ENCODE peak calls at places on chromosomes 4 and X, in seven cellular contexts. One of them, this sample, is unnamed.

GRCh38 chr4:158667651-158668198 is 4.0 kb downstream of the C4orf46 start:
- DNase-seq in MM.1S: no peak
- DNase-seq in GM23248: peak; percentile 66
- DNase-seq in neural progenitor cell: no peak
- DNase-seq in GM23338: peak; percentile 59
- DNase-seq in HCT116: no peak
- DNase-seq in hepatocyte: peak; percentile 14
- DNase-seq in this sample: peak; percentile 53

GRCh38 chrX:137550561-137551305 is 15.2 kb upstream of the ZIC3 start:
- DNase-seq in MM.1S: no peak
- DNase-seq in GM23248: no peak
- DNase-seq in neural progenitor cell: peak; percentile 45
- DNase-seq in GM23338: peak; percentile 53
- DNase-seq in HCT116: no peak
- DNase-seq in hepatocyte: no peak
- DNase-seq in this sample: no peak

GRCh38 chrX:21740329-21741274 is 17.3 kb downstream of the SMPX start:
- DNase-seq in MM.1S: no peak
- DNase-seq in GM23248: no peak
- DNase-seq in neural progenitor cell: peak; percentile 2
- DNase-seq in GM23338: no peak
- DNase-seq in HCT116: no peak
- DNase-seq in hepatocyte: no peak
- DNase-seq in this sample: no peak

GRCh38 chrX:24081661-24082154 is 27.0 kb downstream of the EIF2S3 start:
- DNase-seq in MM.1S: peak; percentile 53
- DNase-seq in GM23248: peak; percentile 65
- DNase-seq in neural progenitor cell: peak; percentile 64
- DNase-seq in GM23338: peak; percentile 57
- DNase-seq in HCT116: peak; percentile 50
- DNase-seq in hepatocyte: peak; percentile 75
- DNase-seq in this sample: peak; percentile 72

GRCh38 chr4:188372856-188373255 is 233.6 kb downstream of the TRIML1 start:
- DNase-seq in MM.1S: no peak
- DNase-seq in GM23248: no peak
- DNase-seq in neural progenitor cell: peak; percentile 28
- DNase-seq in GM23338: no peak
- DNase-seq in HCT116: peak; percentile 67
- DNase-seq in hepatocyte: peak; percentile 80
- DNase-seq in this sample: peak; percentile 8

GRCh38 chr4:38069271-38069760 is 109.1 kb downstream of the PTTG2 start:
- DNase-seq in MM.1S: peak; percentile 67
- DNase-seq in GM23248: peak; percentile 86
- DNase-seq in neural progenitor cell: peak; percentile 74
- DNase-seq in GM23338: peak; percentile 87
- DNase-seq in HCT116: no peak
- DNase-seq in hepatocyte: peak; percentile 86
- DNase-seq in this sample: peak; percentile 77

GRCh38 chrX:14508025-14508690 is 21.2 kb upstream of the GLRA2 start:
- DNase-seq in MM.1S: no peak
- DNase-seq in GM23248: no peak
- DNase-seq in neural progenitor cell: no peak
- DNase-seq in GM23338: no peak
- DNase-seq in HCT116: no peak
- DNase-seq in hepatocyte: no peak
- DNase-seq in this sample: peak; percentile 32

GRCh38 chr4:173837517-173837916 is 307.5 kb upstream of the HAND2 start:
- DNase-seq in MM.1S: no peak
- DNase-seq in GM23248: no peak
- DNase-seq in neural progenitor cell: no peak
- DNase-seq in GM23338: no peak
- DNase-seq in HCT116: no peak
- DNase-seq in hepatocyte: no peak
- DNase-seq in this sample: no peak

DNA sequence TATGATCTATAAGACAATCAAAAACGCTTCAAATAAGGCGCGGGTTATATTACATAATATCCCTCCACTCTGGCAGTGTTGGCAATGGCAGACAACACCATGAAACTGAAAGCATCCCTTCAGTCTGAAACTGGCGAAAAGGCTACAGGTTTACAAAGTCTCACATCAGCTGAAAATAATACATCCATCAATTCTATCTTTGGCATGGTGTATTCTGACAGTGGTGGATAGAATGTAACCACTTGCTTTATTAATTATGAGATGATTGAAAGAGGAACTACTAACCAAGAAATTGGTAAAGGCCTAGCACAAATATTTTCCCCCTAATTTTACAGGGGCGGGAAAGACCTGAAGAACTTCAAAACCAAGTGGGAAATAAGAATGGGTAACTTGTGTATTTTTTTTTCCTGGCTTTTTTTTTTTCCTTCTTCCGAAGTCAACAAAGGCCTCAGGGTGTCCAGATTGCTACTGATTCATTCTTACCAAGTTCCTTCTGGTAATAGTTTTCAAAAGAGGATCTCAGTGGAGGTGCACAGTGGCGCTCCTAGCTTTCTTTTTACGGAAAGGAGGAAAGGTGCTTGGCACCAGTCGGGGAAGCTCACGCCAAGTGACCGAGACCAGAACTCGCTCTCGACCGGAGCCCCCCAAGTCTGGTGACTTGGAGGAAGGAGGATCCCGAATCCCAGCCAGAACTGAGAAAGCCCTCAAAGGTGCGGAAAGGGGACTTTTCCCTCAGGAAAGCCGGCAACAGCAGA is 659 bp downstream of the UBA6 start:
- DNase-seq in MM.1S: peak; percentile 78
- DNase-seq in GM23248: peak; percentile 64
- DNase-seq in neural progenitor cell: no peak
- DNase-seq in GM23338: no peak
- DNase-seq in HCT116: no peak
- DNase-seq in hepatocyte: no peak
- DNase-seq in this sample: peak; percentile 52
- TF ChIP-seq EZH2phosphoT487 in MM.1S: no peak
- TF ChIP-seq EZH2phosphoT487 in GM23248: no peak
- TF ChIP-seq EZH2phosphoT487 in neural progenitor cell: no peak
- TF ChIP-seq EZH2phosphoT487 in GM23338: no peak
- TF ChIP-seq EZH2phosphoT487 in HCT116: no peak
- TF ChIP-seq EZH2phosphoT487 in hepatocyte: no peak
- TF ChIP-seq EZH2phosphoT487 in this sample: no peak

DNA sequence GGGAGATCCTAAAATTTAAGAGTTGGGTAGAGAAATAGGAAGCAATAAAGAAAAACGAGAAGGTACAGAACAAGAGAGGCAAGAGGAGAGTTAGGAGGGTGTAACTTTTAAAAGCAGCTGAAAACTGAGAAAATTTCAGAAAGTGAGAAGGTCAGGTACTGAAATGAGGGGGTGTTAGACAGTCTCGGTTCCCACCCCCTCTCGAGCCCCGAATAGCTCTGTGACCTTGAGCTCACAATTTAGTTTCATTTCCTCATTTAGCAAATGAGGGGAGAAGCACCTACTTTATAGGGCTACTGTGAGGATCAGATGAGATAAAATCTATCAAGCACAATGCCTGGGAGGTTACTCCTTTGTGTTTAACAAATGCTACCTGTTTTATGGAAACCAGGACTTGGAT is 4.8 kb downstream of the UGT8 start:
- DNase-seq in MM.1S: peak; percentile 69
- DNase-seq in GM23248: no peak
- DNase-seq in neural progenitor cell: no peak
- DNase-seq in GM23338: no peak
- DNase-seq in HCT116: no peak
- DNase-seq in hepatocyte: no peak
- DNase-seq in this sample: no peak
- H2AFZ ChIP-seq in MM.1S: no peak overlapping the region
- H2AFZ ChIP-seq in GM23248: no peak overlapping the region
- H2AFZ ChIP-seq in neural progenitor cell: no peak overlapping the region
- H2AFZ ChIP-seq in GM23338: no peak overlapping the region
- H2AFZ ChIP-seq in HCT116: no peak overlapping the region
- H2AFZ ChIP-seq in hepatocyte: no peak overlapping the region
- H2AFZ ChIP-seq in this sample: no peak overlapping the region

GRCh38 chrX:148161661-148162060 is 180.5 kb downstream of the FMR1NB start:
- DNase-seq in MM.1S: no peak
- DNase-seq in GM23248: no peak
- DNase-seq in neural progenitor cell: no peak
- DNase-seq in GM23338: no peak
- DNase-seq in HCT116: no peak
- DNase-seq in hepatocyte: no peak
- DNase-seq in this sample: no peak
- TF ChIP-seq EZH2phosphoT487 in MM.1S: no peak
- TF ChIP-seq EZH2phosphoT487 in GM23248: no peak
- TF ChIP-seq EZH2phosphoT487 in neural progenitor cell: no peak
- TF ChIP-seq EZH2phosphoT487 in GM23338: no peak
- TF ChIP-seq EZH2phosphoT487 in HCT116: no peak
- TF ChIP-seq EZH2phosphoT487 in hepatocyte: no peak
- TF ChIP-seq EZH2phosphoT487 in this sample: no peak

DNA sequence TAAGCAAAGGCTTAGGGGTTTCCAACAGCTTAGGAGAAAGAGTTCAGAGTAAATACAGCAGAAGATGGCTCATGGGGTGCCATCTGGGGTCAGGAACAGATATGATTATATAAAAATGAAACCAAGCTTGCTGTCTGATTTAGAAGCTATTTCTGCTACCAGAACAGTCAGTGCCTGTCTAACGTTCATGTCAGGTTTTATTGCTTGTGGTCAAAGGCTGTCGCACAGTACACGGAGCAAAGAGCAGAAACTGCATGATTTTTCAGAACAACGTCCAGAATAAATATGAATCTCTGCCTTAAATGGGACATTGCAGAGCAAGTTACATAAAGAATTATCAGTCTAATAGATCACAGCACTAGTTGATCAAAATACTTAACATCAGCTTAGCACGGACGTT is 17.3 kb downstream of the CETN2 start:
- DNase-seq in MM.1S: no peak
- DNase-seq in GM23248: no peak
- DNase-seq in neural progenitor cell: no peak
- DNase-seq in GM23338: no peak
- DNase-seq in HCT116: no peak
- DNase-seq in hepatocyte: no peak
- DNase-seq in this sample: no peak
- H2AFZ ChIP-seq in MM.1S: no peak overlapping the region
- H2AFZ ChIP-seq in GM23248: no peak overlapping the region
- H2AFZ ChIP-seq in neural progenitor cell: no peak overlapping the region
- H2AFZ ChIP-seq in GM23338: no peak overlapping the region
- H2AFZ ChIP-seq in HCT116: no peak overlapping the region
- H2AFZ ChIP-seq in hepatocyte: no peak overlapping the region
- H2AFZ ChIP-seq in this sample: no peak overlapping the region

GRCh38 chrX:87583679-87584078 is 66.1 kb downstream of the KLHL4 start:
- DNase-seq in MM.1S: peak; percentile 32
- DNase-seq in GM23248: peak; percentile 0
- DNase-seq in neural progenitor cell: peak; percentile 65
- DNase-seq in GM23338: peak; percentile 72
- DNase-seq in HCT116: no peak
- DNase-seq in hepatocyte: peak; percentile 46
- DNase-seq in this sample: peak; percentile 39

GRCh38 chrX:87582453-87582852 is 64.9 kb downstream of the KLHL4 start:
- DNase-seq in MM.1S: no peak
- DNase-seq in GM23248: no peak
- DNase-seq in neural progenitor cell: no peak
- DNase-seq in GM23338: no peak
- DNase-seq in HCT116: no peak
- DNase-seq in hepatocyte: no peak
- DNase-seq in this sample: no peak

GRCh38 chrX:87580862-87581261 is 63.3 kb downstream of the KLHL4 start:
- DNase-seq in MM.1S: no peak
- DNase-seq in GM23248: no peak
- DNase-seq in neural progenitor cell: no peak
- DNase-seq in GM23338: no peak
- DNase-seq in HCT116: no peak
- DNase-seq in hepatocyte: no peak
- DNase-seq in this sample: no peak

GRCh38 chrX:87578978-87579377 is 61.4 kb downstream of the KLHL4 start:
- DNase-seq in MM.1S: no peak
- DNase-seq in GM23248: no peak
- DNase-seq in neural progenitor cell: peak; percentile 24
- DNase-seq in GM23338: peak; percentile 27
- DNase-seq in HCT116: no peak
- DNase-seq in hepatocyte: no peak
- DNase-seq in this sample: peak; percentile 5
- TF ChIP-seq EZH2phosphoT487 in MM.1S: no peak
- TF ChIP-seq EZH2phosphoT487 in GM23248: no peak
- TF ChIP-seq EZH2phosphoT487 in neural progenitor cell: no peak
- TF ChIP-seq EZH2phosphoT487 in GM23338: no peak
- TF ChIP-seq EZH2phosphoT487 in HCT116: no peak
- TF ChIP-seq EZH2phosphoT487 in hepatocyte: no peak
- TF ChIP-seq EZH2phosphoT487 in this sample: no peak

This sample was measured in PC-3.